ENCODE peak calls at places on chromosome 11, in six cellular contexts. U is IMR-90, G is trophoblast cell, S is H9, E is mesenchymal stem cell, O is H1. X is an unnamed sample.
A peak's percentile ranks its signal among the peaks of the same experiment; 100 is the strongest.

GRCh38 chr11:19713221-19714092 is 820 bp downstream of the NAV2 start:
- DNase-seq in U (no peak), O (no peak), S (peak; percentile 33), E (peak; percentile 13), G (peak; percentile 11), X (no peak)

GRCh38 chr11:64619811-64620285 is 28.8 kb downstream of the SLC22A12 start:
- DNase-seq in E (peak; percentile 27), G (no peak), O (no peak), S (peak; percentile 76), U (peak; percentile 49), X (no peak)

GRCh38 chr11:44526438-44526837 is 39.0 kb upstream of the CD82 start:
- DNase-seq in S (no peak), E (no peak), O (no peak), U (no peak), G (no peak), X (no peak)

GRCh38 chr11:2821891-2822290 is 63.7 kb downstream of the CDKN1C start:
- DNase-seq in O (no peak), G (no peak), U (no peak), E (no peak), S (no peak), X (no peak)

GRCh38 chr11:120001161-120002135 is 136.5 kb downstream of the TRIM29 start:
- DNase-seq in U (no peak), S (no peak), E (no peak), O (no peak), G (no peak), X (no peak)

GRCh38 chr11:103543456-103543855 is 434.2 kb downstream of the DYNC2H1 start:
- DNase-seq in G (no peak), E (no peak), O (no peak), U (no peak), S (no peak), X (no peak)

GRCh38 chr11:3123316-3123715 is 41.8 kb downstream of the OSBPL5 start:
- DNase-seq in G (no peak), S (peak; percentile 22), E (no peak), O (no peak), U (no peak), X (no peak)

GRCh38 chr11:46896719-46897406 is 21.5 kb downstream of the LRP4 start:
- DNase-seq in U (peak; percentile 37), G (no peak), O (no peak), E (peak; percentile 68), S (no peak), X (no peak)

GRCh38 chr11:1515082-1516060 is 28.8 kb upstream of the MOB2 start:
- DNase-seq in E (peak; percentile 62), G (peak; percentile 40), S (peak; percentile 89), O (peak; percentile 49), U (peak; percentile 47), X (peak; percentile 72)

GRCh38 chr11:79045811-79046304 is 395.0 kb downstream of the TENM4 start:
- DNase-seq in S (no peak), U (peak; percentile 58), G (no peak), O (no peak), E (peak; percentile 16), X (no peak)

GRCh38 chr11:65496304-65497140 is 2.3 kb upstream of the MALAT1 start:
- DNase-seq in S (no peak), U (peak; percentile 48), E (peak; percentile 61), O (no peak), G (no peak), X (no peak)

GRCh38 chr11:91996526-91996925 is 228.1 kb upstream of the FAT3 start:
- DNase-seq in S (no peak), E (no peak), O (no peak), U (no peak), G (peak; percentile 7), X (no peak)

GRCh38 chr11:65786786-65787636 is at the start of gene OVOL1:
- DNase-seq in E (no peak), G (peak; percentile 80), S (peak; percentile 88), U (no peak), O (no peak), X (no peak)

GRCh38 chr11:49995559-49995958 is 13.2 kb upstream of the OR4C12 start:
- DNase-seq in U (peak; percentile 50), S (peak; percentile 25), E (peak; percentile 15), O (no peak), G (no peak), X (no peak)

GRCh38 chr11:1010006-1010405 is 26.5 kb downstream of the MUC6 start:
- DNase-seq in E (no peak), U (no peak), S (no peak), O (no peak), G (no peak), X (no peak)

GRCh38 chr11:6483015-6483414 is 1.7 kb downstream of the TIMM10B start:
- DNase-seq in O (no peak), G (no peak), S (no peak), E (no peak), U (no peak), X (no peak)

GRCh38 chr11:30128269-30128932 is 102.4 kb upstream of the FSHB start:
- DNase-seq in O (no peak), U (peak; percentile 60), S (no peak), E (peak; percentile 5), G (no peak), X (peak; percentile 20)

GRCh38 chr11:121323208-121323607 is 30.6 kb downstream of the SC5D start:
- DNase-seq in U (no peak), G (no peak), O (no peak), E (no peak), S (no peak), X (no peak)

GRCh38 chr11:128733440-128734115 is 39.7 kb downstream of the FLI1 start:
- DNase-seq in U (peak; percentile 66), G (peak; percentile 33), E (peak; percentile 60), O (peak; percentile 64), S (peak; percentile 87), X (peak; percentile 60)

GRCh38 chr11:64372802-64373597 is 14.0 kb downstream of the RPS6KA4 start:
- DNase-seq in U (no peak), E (no peak), S (peak; percentile 95), O (no peak), G (peak; percentile 79), X (no peak)

GRCh38 chr11:85810521-85810870 is 445 bp downstream of the SYTL2 start:
- DNase-seq in E (no peak), G (no peak), U (no peak), O (no peak), S (peak; percentile 41), X (no peak)

GRCh38 chr11:71300187-71300586 is 47.8 kb upstream of the SHANK2 start:
- DNase-seq in E (peak; percentile 30), U (no peak), G (no peak), O (no peak), S (no peak), X (no peak)

GRCh38 chr11:43558056-43558455 is 122.5 kb upstream of the HSD17B12 start:
- DNase-seq in E (no peak), G (no peak), U (no peak), O (no peak), S (no peak), X (no peak)

GRCh38 chr11:126570489-126570888 is 215.0 kb downstream of the ST3GAL4 start:
- DNase-seq in O (no peak), S (no peak), G (no peak), U (no peak), E (no peak), X (no peak)

GRCh38 chr11:19498986-19499669 is 213.5 kb upstream of the NAV2 start:
- DNase-seq in G (peak; percentile 57), E (peak; percentile 19), O (no peak), S (no peak), U (peak; percentile 58), X (no peak)

GRCh38 chr11:86182976-86183584 is 61.5 kb upstream of the EED start:
- DNase-seq in S (no peak), O (no peak), G (peak; percentile 65), E (no peak), U (peak; percentile 35), X (no peak)

GRCh38 chr11:1455763-1456060 is 30.9 kb downstream of the MOB2 start:
- DNase-seq in S (no peak), O (no peak), G (no peak), E (no peak), U (no peak), X (no peak)

DNA sequence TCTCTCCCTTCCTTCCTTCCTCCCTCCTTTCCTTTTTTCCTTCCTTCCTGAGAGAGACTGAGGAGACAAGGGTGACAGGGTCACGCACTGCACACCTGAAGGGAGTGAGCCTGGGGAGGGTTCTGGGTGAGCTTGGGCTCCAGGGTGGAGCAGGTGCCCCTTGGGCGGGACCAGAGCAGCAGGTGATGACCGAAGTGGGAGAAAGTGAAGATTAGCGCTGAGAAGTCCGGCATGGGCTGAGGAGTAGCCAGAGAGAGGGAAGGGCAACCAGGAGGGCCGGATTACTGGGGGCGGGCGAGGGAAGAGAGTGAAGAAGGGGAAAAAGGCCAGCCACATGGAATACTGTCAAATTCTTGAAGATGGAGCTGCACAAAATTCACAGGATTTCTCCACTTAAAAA is 99.2 kb upstream of the LMO1 start:
- DNase-seq in O (no peak), G (no peak), U (no peak), S (no peak), E (no peak), X (no peak)
- H4K8ac ChIP-seq in O (no peak overlapping the region), G (no peak overlapping the region), U (no peak overlapping the region), S (no peak overlapping the region), E (no peak overlapping the region), X (no peak overlapping the region)

GRCh38 chr11:31834237-31834636 is 23.1 kb upstream of the PAX6 start:
- DNase-seq in U (no peak), S (peak; percentile 45), G (no peak), O (no peak), E (no peak), X (no peak)
- H4K91ac ChIP-seq in U (no peak overlapping the region), S (no peak overlapping the region), G (no peak overlapping the region), O (no peak overlapping the region), E (peak overlapping the region; percentile 39), X (no peak overlapping the region)

DNA sequence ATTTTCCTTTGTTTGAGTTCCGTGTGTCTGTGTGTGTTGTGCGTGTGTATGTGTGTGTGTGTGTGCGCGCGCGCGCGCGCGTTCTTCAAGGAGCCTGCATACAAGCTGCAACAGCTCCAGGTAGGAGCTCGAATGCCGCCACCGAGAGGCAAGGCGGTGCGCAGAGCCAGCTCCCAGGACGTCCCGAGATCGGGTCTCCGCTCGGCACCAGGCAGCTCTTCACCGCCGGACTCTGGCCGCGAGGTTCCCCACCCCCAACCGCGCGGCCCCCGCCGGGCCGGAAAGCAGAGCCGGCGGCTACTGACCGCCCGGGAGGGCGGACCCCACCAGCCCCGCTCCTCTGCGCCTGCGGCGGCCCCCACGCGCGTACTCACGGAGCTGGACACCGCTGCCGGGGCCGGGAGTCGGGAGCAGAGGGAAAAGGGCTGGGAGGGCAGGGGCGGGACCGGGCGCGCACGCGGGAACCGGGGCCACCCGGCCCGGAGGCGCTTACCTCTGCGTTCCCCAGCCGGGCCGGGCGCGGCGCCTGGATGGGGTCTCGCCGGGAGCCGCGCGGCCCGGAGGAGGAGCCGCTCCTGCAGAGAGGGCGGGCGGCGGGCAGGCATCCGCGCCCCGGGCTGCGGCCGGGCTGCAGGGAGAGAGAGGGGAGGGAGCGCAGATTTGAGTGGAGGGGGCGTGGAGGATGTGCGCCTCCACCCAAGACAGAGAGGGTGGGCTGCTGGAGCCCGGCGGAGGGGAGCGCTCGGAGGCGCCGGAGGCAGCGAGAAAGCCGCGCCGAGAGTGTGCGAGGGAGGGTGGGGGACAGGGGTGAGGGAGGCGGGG is 40.3 kb upstream of the AKIP1 start:
- DNase-seq in G (peak; percentile 43), U (peak; percentile 75), S (peak; percentile 74), E (peak; percentile 79), O (peak; percentile 34), X (peak; percentile 58)
- H4K8ac ChIP-seq in G (peak overlapping the region; percentile 68), U (peak overlapping the region; percentile 69), S (no peak overlapping the region), E (peak overlapping the region; percentile 77), O (peak overlapping the region; percentile 82), X (no peak overlapping the region)

DNA sequence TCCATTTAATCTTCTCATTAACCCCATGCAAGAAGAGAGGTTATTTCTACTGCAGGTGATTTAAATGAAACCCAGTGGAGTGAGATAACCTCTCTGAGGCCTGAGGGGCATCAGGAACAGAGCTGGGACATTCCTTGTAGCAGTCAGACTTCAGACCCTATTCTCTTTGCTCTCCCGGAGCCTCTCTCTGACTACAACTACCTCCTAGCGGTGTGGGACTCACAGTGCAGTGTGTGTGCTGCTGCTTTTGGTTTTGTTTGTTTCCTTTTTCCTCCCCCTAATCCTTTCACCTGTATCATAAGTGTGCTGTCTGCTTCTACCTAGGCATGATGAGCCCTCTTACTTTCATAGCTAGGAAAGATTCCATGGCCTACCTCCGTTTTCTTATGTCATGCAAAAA is 769.6 kb downstream of the NTM start:
- DNase-seq in G (no peak), U (no peak), S (no peak), E (no peak), O (no peak), X (no peak)
- H4K91ac ChIP-seq in G (no peak overlapping the region), U (no peak overlapping the region), S (no peak overlapping the region), E (no peak overlapping the region), O (no peak overlapping the region), X (no peak overlapping the region)

X was measured in neuronal stem cell.